ENCODE peak calls at places on chromosomes 16 and 17, in eight cellular contexts. C is heart right ventricle; U is NCI-H2227 treated with DMSO at 0.1 percent for 48 hours; E is HFFc6; J is GM10248; P is HuH-7; Y is HS-5; G is activated CD4-positive, alpha-beta T cell treated with anti-CD3 and anti-CD28 coated beads, Interleukin-2, amount 50 U/mL, for 1 hour. X is an unnamed sample.

GRCh38 chr17:77832180-77832560 is 126.3 kb upstream of the TNRC6C start:
- DNase-seq in C (no peak), U (no peak), E (no peak), J (no peak), P (no peak), Y (no peak), G (no peak), X (no peak)

GRCh38 chr17:17672453-17673368 is 8.5 kb upstream of the RAI1 start:
- DNase-seq in C (no peak), U (no peak), E (peak), J (no peak), P (no peak), Y (no peak), G (no peak), X (peak)

GRCh38 chr17:12445331-12445730 is 220.4 kb upstream of the MYOCD start:
- DNase-seq in C (no peak), U (no peak), E (peak), J (no peak), P (no peak), Y (no peak), G (no peak), X (no peak)

GRCh38 chr17:42980766-42981397 is 517 bp downstream of the RUNDC1 start:
- DNase-seq in C (peak), U (peak), E (peak), J (peak), P (peak), Y (no peak), G (peak), X (peak)

GRCh38 chr17:48543854-48544355 is 1.0 kb downstream of the HOXB2 start:
- DNase-seq in C (peak), U (no peak), E (no peak), J (no peak), P (no peak), Y (no peak), G (no peak), X (peak)

GRCh38 chr17:30921544-30922196 is at the start of gene ADAP2:
- DNase-seq in C (peak), U (peak), E (no peak), J (peak), P (peak), Y (no peak), G (no peak), X (peak)

GRCh38 chr16:84281077-84281476 is 13.6 kb upstream of the WFDC1 start:
- DNase-seq in C (no peak), U (no peak), E (peak), J (no peak), P (no peak), Y (no peak), G (no peak), X (no peak)

GRCh38 chr17:233473-233941 is 52.1 kb upstream of the DOC2B start:
- DNase-seq in C (peak), U (no peak), E (no peak), J (peak), P (no peak), Y (no peak), G (no peak), X (no peak)

GRCh38 chr16:72715267-72715666 is 332.7 kb downstream of the ZFHX3 start:
- DNase-seq in C (no peak), U (no peak), E (no peak), J (no peak), P (no peak), Y (no peak), G (no peak), X (peak)

X was measured in osteoblast.